ENCODE peak calls at places on chromosomes 16 and 17, in four cellular contexts. One of them, this sample, is unnamed. For H3K4me1, the result is how much of the 10 kb centered on the place peaks cover.

GRCh38 chr17:16516594-16517018 is 24.6 kb upstream of the LRRC75A start:
- DNase-seq in fibroblast of lung: peak
- DNase-seq in neuronal stem cell: no peak
- DNase-seq in neural progenitor cell: peak
- DNase-seq in this sample: no peak

GRCh38 chr16:88940196-88941050 is 36.6 kb downstream of the CBFA2T3 start:
- DNase-seq in fibroblast of lung: no peak
- DNase-seq in neuronal stem cell: no peak
- DNase-seq in neural progenitor cell: peak
- DNase-seq in this sample: no peak

GRCh38 chr16:85215478-85216120 is 103.3 kb upstream of the CIBAR2 start:
- DNase-seq in fibroblast of lung: no peak
- DNase-seq in neuronal stem cell: no peak
- DNase-seq in neural progenitor cell: no peak
- DNase-seq in this sample: no peak

GRCh38 chr17:47077576-47077975 is 98.5 kb upstream of the RPRML start:
- DNase-seq in fibroblast of lung: peak
- DNase-seq in neuronal stem cell: no peak
- DNase-seq in neural progenitor cell: no peak
- DNase-seq in this sample: no peak

GRCh38 chr17:78484300-78485159 is 92.7 kb downstream of the DNAH17 start:
- DNase-seq in fibroblast of lung: no peak
- DNase-seq in neuronal stem cell: peak
- DNase-seq in neural progenitor cell: peak
- DNase-seq in this sample: no peak

GRCh38 chr17:385195-385835 is 32.7 kb upstream of the RPH3AL start:
- DNase-seq in fibroblast of lung: peak
- DNase-seq in neuronal stem cell: peak
- DNase-seq in neural progenitor cell: peak
- DNase-seq in this sample: no peak

GRCh38 chr17:67779098-67779672 is 46.1 kb upstream of the BPTF start:
- DNase-seq in fibroblast of lung: peak
- DNase-seq in neuronal stem cell: peak
- DNase-seq in neural progenitor cell: peak
- DNase-seq in this sample: peak

GRCh38 chr17:64223283-64223682 is 39.8 kb downstream of the TEX2 start:
- DNase-seq in fibroblast of lung: no peak
- DNase-seq in neuronal stem cell: no peak
- DNase-seq in neural progenitor cell: no peak
- DNase-seq in this sample: no peak

GRCh38 chr17:6536053-6536452 is 20.3 kb downstream of the PITPNM3 start:
- DNase-seq in fibroblast of lung: no peak
- DNase-seq in neuronal stem cell: no peak
- DNase-seq in neural progenitor cell: no peak
- DNase-seq in this sample: no peak

GRCh38 chr16:82031116-82032084 is 3.7 kb upstream of the HSD17B2 start:
- DNase-seq in fibroblast of lung: peak
- DNase-seq in neuronal stem cell: peak
- DNase-seq in neural progenitor cell: peak
- DNase-seq in this sample: peak

GRCh38 chr16:60203525-60204124 is 1469.5 kb upstream of the GOT2 start:
- DNase-seq in fibroblast of lung: peak
- DNase-seq in neuronal stem cell: no peak
- DNase-seq in neural progenitor cell: peak
- DNase-seq in this sample: peak

GRCh38 chr17:46020023-46020735 is 21.1 kb downstream of the STH start:
- DNase-seq in fibroblast of lung: no peak
- DNase-seq in neuronal stem cell: no peak
- DNase-seq in neural progenitor cell: no peak
- DNase-seq in this sample: no peak

GRCh38 chr17:34651267-34651955 is 72.0 kb downstream of the TMEM132E start:
- DNase-seq in fibroblast of lung: no peak
- DNase-seq in neuronal stem cell: no peak
- DNase-seq in neural progenitor cell: no peak
- DNase-seq in this sample: no peak

GRCh38 chr16:83705856-83706255 is 101.9 kb upstream of the HSBP1 start:
- DNase-seq in fibroblast of lung: peak
- DNase-seq in neuronal stem cell: no peak
- DNase-seq in neural progenitor cell: no peak
- DNase-seq in this sample: no peak

GRCh38 chr17:63841350-63842172 is 924 bp downstream of the SMARCD2 start:
- DNase-seq in fibroblast of lung: peak
- DNase-seq in neuronal stem cell: peak
- DNase-seq in neural progenitor cell: peak
- DNase-seq in this sample: peak

GRCh38 chr17:82812601-82813000 is 27.2 kb downstream of the ZNF750 start:
- DNase-seq in fibroblast of lung: no peak
- DNase-seq in neuronal stem cell: no peak
- DNase-seq in neural progenitor cell: no peak
- DNase-seq in this sample: no peak

GRCh38 chr17:82810644-82811430 is 29.0 kb downstream of the ZNF750 start:
- DNase-seq in fibroblast of lung: no peak
- DNase-seq in neuronal stem cell: no peak
- DNase-seq in neural progenitor cell: no peak
- DNase-seq in this sample: no peak

GRCh38 chr17:82814834-82815233 is 25.0 kb downstream of the ZNF750 start:
- DNase-seq in fibroblast of lung: no peak
- DNase-seq in neuronal stem cell: no peak
- DNase-seq in neural progenitor cell: no peak
- DNase-seq in this sample: no peak

GRCh38 chr17:82813299-82814051 is 26.3 kb downstream of the ZNF750 start:
- DNase-seq in fibroblast of lung: no peak
- DNase-seq in neuronal stem cell: no peak
- DNase-seq in neural progenitor cell: no peak
- DNase-seq in this sample: no peak

GRCh38 chr17:82812058-82812457 is 27.8 kb downstream of the ZNF750 start:
- DNase-seq in fibroblast of lung: no peak
- DNase-seq in neuronal stem cell: no peak
- DNase-seq in neural progenitor cell: no peak
- DNase-seq in this sample: no peak
- H3K4me1 ChIP-seq in fibroblast of lung: under half
- H3K4me1 ChIP-seq in neuronal stem cell: under half
- H3K4me1 ChIP-seq in neural progenitor cell: under half
- H3K4me1 ChIP-seq in this sample: under half

GRCh38 chr17:76593338-76593737 is 7.7 kb upstream of the ST6GALNAC2 start:
- DNase-seq in fibroblast of lung: no peak
- DNase-seq in neuronal stem cell: no peak
- DNase-seq in neural progenitor cell: no peak
- DNase-seq in this sample: no peak
- H3K4me1 ChIP-seq in fibroblast of lung: under half
- H3K4me1 ChIP-seq in neuronal stem cell: under half
- H3K4me1 ChIP-seq in neural progenitor cell: under half
- H3K4me1 ChIP-seq in this sample: under half

DNA sequence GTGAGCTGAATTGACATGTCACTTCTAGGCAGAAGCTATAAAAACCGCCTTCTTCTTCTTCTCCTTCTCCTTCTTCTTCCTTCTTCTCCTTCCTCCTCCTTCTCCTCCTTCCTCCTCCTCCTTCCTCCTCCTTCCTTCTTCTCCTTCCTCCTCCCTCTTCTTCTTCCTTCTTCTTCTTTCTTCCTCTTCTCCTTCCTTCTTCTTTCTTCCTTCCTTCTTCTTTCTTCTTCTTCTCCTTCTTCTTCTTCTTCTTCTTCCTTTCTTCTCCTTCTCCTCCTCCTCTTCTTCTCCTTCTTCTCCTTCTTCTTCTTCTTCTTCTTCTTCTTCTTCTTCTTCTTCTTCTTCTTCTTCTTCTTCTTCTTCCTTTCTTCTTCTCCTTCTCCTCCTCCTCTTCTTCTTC is 4.8 kb upstream of the FBXL19 start:
- DNase-seq in fibroblast of lung: no peak
- DNase-seq in neuronal stem cell: no peak
- DNase-seq in neural progenitor cell: no peak
- DNase-seq in this sample: peak
- H3K4me1 ChIP-seq in fibroblast of lung: under half
- H3K4me1 ChIP-seq in neuronal stem cell: under half
- H3K4me1 ChIP-seq in neural progenitor cell: under half
- H3K4me1 ChIP-seq in this sample: under half

GRCh38 chr17:65544658-65545057 is 16.8 kb downstream of the AXIN2 start:
- DNase-seq in fibroblast of lung: no peak
- DNase-seq in neuronal stem cell: no peak
- DNase-seq in neural progenitor cell: no peak
- DNase-seq in this sample: no peak
- H3K4me1 ChIP-seq in fibroblast of lung: under half
- H3K4me1 ChIP-seq in neuronal stem cell: under half
- H3K4me1 ChIP-seq in neural progenitor cell: half or more
- H3K4me1 ChIP-seq in this sample: under half

GRCh38 chr16:64914-65255 is 7.5 kb downstream of the RHBDF1 start:
- DNase-seq in fibroblast of lung: no peak
- DNase-seq in neuronal stem cell: no peak
- DNase-seq in neural progenitor cell: no peak
- DNase-seq in this sample: no peak
- H3K4me1 ChIP-seq in fibroblast of lung: under half
- H3K4me1 ChIP-seq in neuronal stem cell: under half
- H3K4me1 ChIP-seq in neural progenitor cell: under half
- H3K4me1 ChIP-seq in this sample: under half

GRCh38 chr16:70418274-70418992 is 20.5 kb downstream of the ST3GAL2 start:
- DNase-seq in fibroblast of lung: no peak
- DNase-seq in neuronal stem cell: no peak
- DNase-seq in neural progenitor cell: no peak
- DNase-seq in this sample: no peak

GRCh38 chr16:70417661-70418060 is 21.2 kb downstream of the ST3GAL2 start:
- DNase-seq in fibroblast of lung: no peak
- DNase-seq in neuronal stem cell: no peak
- DNase-seq in neural progenitor cell: no peak
- DNase-seq in this sample: no peak

GRCh38 chr16:70421473-70422311 is 17.2 kb downstream of the ST3GAL2 start:
- DNase-seq in fibroblast of lung: no peak
- DNase-seq in neuronal stem cell: no peak
- DNase-seq in neural progenitor cell: no peak
- DNase-seq in this sample: no peak

GRCh38 chr16:70418993-70419318 is 19.9 kb downstream of the ST3GAL2 start:
- DNase-seq in fibroblast of lung: no peak
- DNase-seq in neuronal stem cell: no peak
- DNase-seq in neural progenitor cell: no peak
- DNase-seq in this sample: no peak

DNA sequence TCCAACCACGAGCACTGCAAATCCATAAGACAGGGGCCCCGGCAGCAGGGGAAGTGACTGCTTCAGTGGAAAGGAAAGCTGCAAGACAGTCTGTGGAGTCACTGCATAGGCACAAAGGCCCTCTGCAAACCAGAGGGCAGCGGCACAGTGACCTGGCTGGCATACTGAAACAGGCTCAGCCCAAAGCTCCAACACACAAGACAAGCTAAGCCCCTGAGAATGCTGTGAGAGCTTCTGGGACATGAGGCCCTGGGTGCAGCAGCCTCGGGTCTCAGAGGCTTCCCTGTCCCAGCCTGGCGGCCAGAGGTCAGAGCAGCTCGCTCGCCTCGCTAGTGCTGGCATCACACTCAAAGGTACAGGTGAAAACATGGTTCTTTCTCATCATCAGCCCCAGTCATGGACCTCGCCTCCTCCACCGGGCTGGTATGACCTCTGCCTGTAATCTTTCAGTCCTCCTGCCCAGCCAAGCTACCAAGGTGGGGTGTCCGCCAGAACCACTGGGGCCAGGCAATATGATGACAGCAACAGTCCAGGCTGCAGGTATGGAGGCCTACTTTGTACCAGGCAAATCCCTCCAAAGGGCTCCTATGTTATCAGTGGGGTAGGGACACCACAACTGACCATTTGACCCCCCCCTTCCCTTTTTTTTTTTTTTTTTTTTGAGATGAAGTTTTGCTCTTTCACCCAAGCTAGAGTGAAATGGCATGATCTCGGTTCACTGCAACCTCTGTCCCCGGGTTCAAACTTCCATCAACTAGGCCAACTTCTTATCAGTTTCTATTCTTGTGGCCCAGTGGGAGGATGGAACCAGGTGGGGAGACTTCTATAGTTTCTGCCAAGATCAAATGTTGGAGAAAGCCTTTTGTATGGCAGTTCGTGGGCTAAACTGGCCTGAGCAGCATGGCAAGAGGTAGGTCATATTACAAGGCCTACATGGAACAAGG is 19.2 kb downstream of the ST3GAL2 start:
- DNase-seq in fibroblast of lung: no peak
- DNase-seq in neuronal stem cell: no peak
- DNase-seq in neural progenitor cell: no peak
- DNase-seq in this sample: no peak
- H3K4me1 ChIP-seq in fibroblast of lung: under half
- H3K4me1 ChIP-seq in neuronal stem cell: under half
- H3K4me1 ChIP-seq in neural progenitor cell: under half
- H3K4me1 ChIP-seq in this sample: half or more